ENCODE peak calls at places on chromosomes 3 and 15, in seven cellular contexts. One of them, this sample, is unnamed.

GRCh38 chr15:60964527-60964926 is 264.6 kb downstream of the RORA start:
- DNase-seq in fibroblast of lung: no peak
- DNase-seq in A549: peak; percentile 13
- DNase-seq in colonic mucosa: no peak
- DNase-seq in SK-N-SH: no peak
- DNase-seq in GM23248: no peak
- DNase-seq in prostate gland: peak; percentile 14
- DNase-seq in this sample: peak; percentile 59

GRCh38 chr15:28911295-28911979 is 25.7 kb downstream of the APBA2 start:
- DNase-seq in fibroblast of lung: no peak
- DNase-seq in SK-N-SH: peak; percentile 80
- DNase-seq in prostate gland: no peak
- DNase-seq in A549: no peak
- DNase-seq in colonic mucosa: no peak
- DNase-seq in GM23248: no peak
- DNase-seq in this sample: no peak

GRCh38 chr3:101074518-101074917 is 81.3 kb upstream of the ABI3BP start:
- DNase-seq in colonic mucosa: no peak
- DNase-seq in fibroblast of lung: no peak
- DNase-seq in SK-N-SH: no peak
- DNase-seq in GM23248: no peak
- DNase-seq in A549: no peak
- DNase-seq in prostate gland: no peak
- DNase-seq in this sample: no peak

GRCh38 chr3:171162986-171163723 is 136.6 kb upstream of the SLC2A2 start:
- DNase-seq in A549: peak; percentile 17
- DNase-seq in fibroblast of lung: no peak
- DNase-seq in GM23248: no peak
- DNase-seq in SK-N-SH: no peak
- DNase-seq in prostate gland: no peak
- DNase-seq in colonic mucosa: no peak
- DNase-seq in this sample: no peak

GRCh38 chr3:141795311-141795710 is 32.1 kb downstream of the GRK7 start:
- DNase-seq in SK-N-SH: no peak
- DNase-seq in prostate gland: no peak
- DNase-seq in colonic mucosa: no peak
- DNase-seq in fibroblast of lung: no peak
- DNase-seq in GM23248: peak; percentile 25
- DNase-seq in A549: no peak
- DNase-seq in this sample: no peak

GRCh38 chr3:194396897-194397756 is 1.9 kb downstream of the GP5 start:
- DNase-seq in GM23248: no peak
- DNase-seq in colonic mucosa: no peak
- DNase-seq in SK-N-SH: no peak
- DNase-seq in fibroblast of lung: peak; percentile 30
- DNase-seq in A549: no peak
- DNase-seq in prostate gland: no peak
- DNase-seq in this sample: no peak

GRCh38 chr3:11480663-11481298 is 162.9 kb downstream of the VGLL4 start:
- DNase-seq in SK-N-SH: no peak
- DNase-seq in GM23248: no peak
- DNase-seq in A549: no peak
- DNase-seq in colonic mucosa: no peak
- DNase-seq in fibroblast of lung: no peak
- DNase-seq in prostate gland: peak; percentile 57
- DNase-seq in this sample: no peak

GRCh38 chr3:17412950-17413530 is 329.4 kb downstream of the TBC1D5 start:
- DNase-seq in A549: peak; percentile 74
- DNase-seq in fibroblast of lung: peak; percentile 69
- DNase-seq in prostate gland: peak; percentile 33
- DNase-seq in GM23248: peak; percentile 73
- DNase-seq in SK-N-SH: peak; percentile 20
- DNase-seq in colonic mucosa: peak; percentile 22
- DNase-seq in this sample: no peak

GRCh38 chr3:161796780-161797179 is 300.2 kb downstream of the OTOL1 start:
- DNase-seq in colonic mucosa: no peak
- DNase-seq in A549: no peak
- DNase-seq in GM23248: no peak
- DNase-seq in SK-N-SH: no peak
- DNase-seq in fibroblast of lung: no peak
- DNase-seq in prostate gland: no peak
- DNase-seq in this sample: no peak

GRCh38 chr3:180332608-180333007 is 269.4 kb upstream of the TTC14 start:
- DNase-seq in GM23248: no peak
- DNase-seq in SK-N-SH: no peak
- DNase-seq in prostate gland: no peak
- DNase-seq in colonic mucosa: no peak
- DNase-seq in A549: no peak
- DNase-seq in fibroblast of lung: no peak
- DNase-seq in this sample: no peak

GRCh38 chr3:33687406-33688010 is 30.5 kb downstream of the CLASP2 start:
- DNase-seq in prostate gland: no peak
- DNase-seq in A549: no peak
- DNase-seq in fibroblast of lung: peak; percentile 49
- DNase-seq in colonic mucosa: no peak
- DNase-seq in GM23248: peak; percentile 65
- DNase-seq in SK-N-SH: peak; percentile 20
- DNase-seq in this sample: no peak

GRCh38 chr3:179260949-179261765 is 10.2 kb upstream of the KCNMB3 start:
- DNase-seq in colonic mucosa: peak; percentile 73
- DNase-seq in prostate gland: peak; percentile 50
- DNase-seq in fibroblast of lung: peak; percentile 60
- DNase-seq in A549: peak; percentile 54
- DNase-seq in SK-N-SH: peak; percentile 95
- DNase-seq in GM23248: peak; percentile 86
- DNase-seq in this sample: peak; percentile 87

GRCh38 chr3:187014417-187014864 is 84.1 kb downstream of the ST6GAL1 start:
- DNase-seq in SK-N-SH: no peak
- DNase-seq in prostate gland: peak; percentile 82
- DNase-seq in GM23248: no peak
- DNase-seq in fibroblast of lung: peak; percentile 71
- DNase-seq in A549: no peak
- DNase-seq in colonic mucosa: peak; percentile 17
- DNase-seq in this sample: no peak

GRCh38 chr3:23203651-23204111 is 554 bp downstream of the UBE2E2 start:
- DNase-seq in SK-N-SH: peak; percentile 54
- DNase-seq in GM23248: peak; percentile 57
- DNase-seq in fibroblast of lung: peak; percentile 36
- DNase-seq in A549: no peak
- DNase-seq in colonic mucosa: peak; percentile 28
- DNase-seq in prostate gland: no peak
- DNase-seq in this sample: peak; percentile 41

GRCh38 chr3:189309400-189309975 is 137.7 kb downstream of the TPRG1 start:
- DNase-seq in A549: no peak
- DNase-seq in colonic mucosa: no peak
- DNase-seq in prostate gland: peak; percentile 57
- DNase-seq in fibroblast of lung: no peak
- DNase-seq in GM23248: no peak
- DNase-seq in SK-N-SH: no peak
- DNase-seq in this sample: no peak

GRCh38 chr3:107966261-107966660 is 124.6 kb downstream of the CD47 start:
- DNase-seq in colonic mucosa: no peak
- DNase-seq in A549: no peak
- DNase-seq in SK-N-SH: no peak
- DNase-seq in prostate gland: no peak
- DNase-seq in fibroblast of lung: no peak
- DNase-seq in GM23248: no peak
- DNase-seq in this sample: no peak

GRCh38 chr3:177729939-177730700 is 532.8 kb upstream of the TBL1XR1 start:
- DNase-seq in A549: no peak
- DNase-seq in SK-N-SH: peak; percentile 42
- DNase-seq in prostate gland: no peak
- DNase-seq in colonic mucosa: peak; percentile 23
- DNase-seq in GM23248: no peak
- DNase-seq in fibroblast of lung: no peak
- DNase-seq in this sample: peak; percentile 80

GRCh38 chr3:81339040-81339845 is 422.2 kb downstream of the GBE1 start:
- DNase-seq in SK-N-SH: peak; percentile 42
- DNase-seq in fibroblast of lung: peak; percentile 3
- DNase-seq in prostate gland: no peak
- DNase-seq in colonic mucosa: no peak
- DNase-seq in GM23248: peak; percentile 38
- DNase-seq in A549: peak; percentile 24
- DNase-seq in this sample: no peak

GRCh38 chr3:178107804-178108203 is 428.4 kb upstream of the KCNMB2 start:
- DNase-seq in fibroblast of lung: no peak
- DNase-seq in prostate gland: no peak
- DNase-seq in A549: no peak
- DNase-seq in SK-N-SH: no peak
- DNase-seq in colonic mucosa: no peak
- DNase-seq in GM23248: no peak
- DNase-seq in this sample: no peak

GRCh38 chr3:127970966-127971592 is 56.0 kb downstream of the KBTBD12 start:
- DNase-seq in SK-N-SH: peak; percentile 51
- DNase-seq in prostate gland: peak; percentile 39
- DNase-seq in GM23248: peak; percentile 74
- DNase-seq in fibroblast of lung: peak; percentile 67
- DNase-seq in colonic mucosa: peak; percentile 43
- DNase-seq in A549: peak; percentile 63
- DNase-seq in this sample: no peak

GRCh38 chr15:60121845-60122244 is 117.7 kb downstream of the FOXB1 start:
- DNase-seq in prostate gland: no peak
- DNase-seq in colonic mucosa: no peak
- DNase-seq in SK-N-SH: no peak
- DNase-seq in GM23248: no peak
- DNase-seq in fibroblast of lung: no peak
- DNase-seq in A549: no peak
- DNase-seq in this sample: no peak

GRCh38 chr3:29426302-29427226 is 145.7 kb downstream of the RBMS3 start:
- DNase-seq in SK-N-SH: no peak
- DNase-seq in GM23248: no peak
- DNase-seq in fibroblast of lung: peak; percentile 23
- DNase-seq in colonic mucosa: no peak
- DNase-seq in A549: no peak
- DNase-seq in prostate gland: no peak
- DNase-seq in this sample: no peak

GRCh38 chr3:183108470-183108869 is 9.2 kb upstream of the MCCC1 start:
- DNase-seq in prostate gland: no peak
- DNase-seq in GM23248: no peak
- DNase-seq in colonic mucosa: no peak
- DNase-seq in fibroblast of lung: no peak
- DNase-seq in SK-N-SH: peak; percentile 31
- DNase-seq in A549: no peak
- DNase-seq in this sample: no peak
- H3K4me1 ChIP-seq in prostate gland: no peaks in the 10 kb centered on the region
- H3K4me1 ChIP-seq in GM23248: no peaks in the 10 kb centered on the region
- H3K4me1 ChIP-seq in colonic mucosa: no peaks in the 10 kb centered on the region
- H3K4me1 ChIP-seq in fibroblast of lung: no peaks in the 10 kb centered on the region
- H3K4me1 ChIP-seq in SK-N-SH: no peaks in the 10 kb centered on the region
- H3K4me1 ChIP-seq in A549: peaks cover 17% of the 10 kb centered on the region
- H3K4me1 ChIP-seq in this sample: no peaks in the 10 kb centered on the region

DNA sequence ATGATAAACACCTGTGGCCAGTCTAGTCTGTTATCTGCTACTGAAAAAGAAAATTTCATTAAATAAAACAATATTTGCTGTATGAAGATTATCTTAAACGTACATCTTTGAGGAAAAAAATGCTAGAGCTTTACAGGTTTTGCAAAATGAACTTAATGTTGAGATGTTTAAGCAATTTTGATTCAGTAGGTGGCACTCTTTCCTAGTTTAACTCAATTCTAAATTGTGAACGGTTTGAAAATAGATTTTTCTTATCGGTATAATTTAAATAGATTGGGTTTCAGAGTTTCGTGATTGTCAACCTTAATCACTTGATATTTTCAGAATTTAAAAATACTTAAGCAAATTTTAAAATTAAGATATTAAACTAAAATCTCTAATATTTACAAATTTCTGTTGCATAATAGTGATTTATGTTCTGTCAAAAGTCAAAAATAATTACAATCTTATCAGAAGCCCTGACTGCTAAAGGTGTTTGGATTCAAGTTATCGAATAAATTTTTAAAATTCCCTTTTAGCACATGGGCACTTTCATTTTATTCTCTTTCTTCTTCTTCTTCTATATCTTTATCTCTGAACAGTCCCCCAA is 7.0 kb upstream of the RNF111 start:
- DNase-seq in prostate gland: no peak
- DNase-seq in GM23248: peak; percentile 64
- DNase-seq in colonic mucosa: no peak
- DNase-seq in fibroblast of lung: peak; percentile 73
- DNase-seq in A549: peak; percentile 50
- DNase-seq in SK-N-SH: peak; percentile 34
- DNase-seq in this sample: no peak
- H3K4me1 ChIP-seq in prostate gland: no peaks in the 10 kb centered on the region
- H3K4me1 ChIP-seq in GM23248: no peaks in the 10 kb centered on the region
- H3K4me1 ChIP-seq in colonic mucosa: peaks cover 4% of the 10 kb centered on the region
- H3K4me1 ChIP-seq in fibroblast of lung: no peaks in the 10 kb centered on the region
- H3K4me1 ChIP-seq in A549: no peaks in the 10 kb centered on the region
- H3K4me1 ChIP-seq in SK-N-SH: no peaks in the 10 kb centered on the region
- H3K4me1 ChIP-seq in this sample: peaks cover 4% of the 10 kb centered on the region

GRCh38 chr3:15284121-15284889 is 48.1 kb downstream of the SH3BP5 start:
- DNase-seq in prostate gland: no peak
- DNase-seq in A549: no peak
- DNase-seq in fibroblast of lung: peak; percentile 26
- DNase-seq in GM23248: peak; percentile 61
- DNase-seq in SK-N-SH: no peak
- DNase-seq in colonic mucosa: peak; percentile 49
- DNase-seq in this sample: no peak
- H3K4me1 ChIP-seq in prostate gland: no peaks in the 10 kb centered on the region
- H3K4me1 ChIP-seq in A549: peaks cover 4% of the 10 kb centered on the region
- H3K4me1 ChIP-seq in fibroblast of lung: no peaks in the 10 kb centered on the region
- H3K4me1 ChIP-seq in GM23248: peaks cover 13% of the 10 kb centered on the region
- H3K4me1 ChIP-seq in SK-N-SH: peaks cover 5% of the 10 kb centered on the region
- H3K4me1 ChIP-seq in colonic mucosa: no peaks in the 10 kb centered on the region
- H3K4me1 ChIP-seq in this sample: peaks cover 15% of the 10 kb centered on the region

DNA sequence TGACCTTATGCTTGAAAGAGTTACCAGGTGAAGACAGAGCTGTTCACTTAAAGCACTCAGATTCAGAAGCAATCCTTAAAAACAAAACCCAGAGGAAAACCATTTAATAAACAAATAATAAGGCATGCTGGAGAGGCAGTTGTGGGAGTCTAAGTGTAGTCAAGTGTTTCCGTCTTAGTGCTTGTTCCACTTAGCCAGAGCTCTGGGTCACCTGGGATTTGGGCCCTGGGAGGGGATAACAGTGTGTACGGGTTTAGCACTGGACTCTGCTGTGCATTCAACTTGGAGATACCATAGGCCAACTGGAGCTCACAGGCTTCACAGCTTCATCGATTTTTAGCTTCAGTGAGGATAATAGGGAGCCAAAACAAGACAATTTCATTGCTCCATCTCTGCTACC is 444.6 kb downstream of the CNTN4 start:
- DNase-seq in fibroblast of lung: no peak
- DNase-seq in prostate gland: no peak
- DNase-seq in colonic mucosa: no peak
- DNase-seq in A549: no peak
- DNase-seq in GM23248: no peak
- DNase-seq in SK-N-SH: no peak
- DNase-seq in this sample: no peak
- H3K4me1 ChIP-seq in fibroblast of lung: no peaks in the 10 kb centered on the region
- H3K4me1 ChIP-seq in prostate gland: no peaks in the 10 kb centered on the region
- H3K4me1 ChIP-seq in colonic mucosa: no peaks in the 10 kb centered on the region
- H3K4me1 ChIP-seq in A549: no peaks in the 10 kb centered on the region
- H3K4me1 ChIP-seq in GM23248: no peaks in the 10 kb centered on the region
- H3K4me1 ChIP-seq in SK-N-SH: no peaks in the 10 kb centered on the region
- H3K4me1 ChIP-seq in this sample: no peaks in the 10 kb centered on the region

This sample was measured in psoas muscle.